ENCODE peak calls at places on chromosomes 3 and 15, in five cellular contexts. V is HFFc6, X is MCF 10A, Z is left lung, B is PC-3. Q is an unnamed sample.
A peak's percentile ranks its signal among the peaks of the same experiment; 100 is the strongest.

GRCh38 chr3:73029321-73029796 is 32.1 kb upstream of the EBLN2 start:
- DNase-seq in V (peak; percentile 78), X (peak; percentile 91), Z (no peak), B (peak; percentile 40), Q (no peak)

GRCh38 chr3:190615607-190616006 is 101.7 kb downstream of the IL1RAP start:
- DNase-seq in V (no peak), X (no peak), Z (no peak), B (no peak), Q (no peak)

GRCh38 chr3:72907131-72907697 is 19.4 kb downstream of the GXYLT2 start:
- DNase-seq in V (peak; percentile 35), X (peak; percentile 34), Z (no peak), B (no peak), Q (no peak)

GRCh38 chr3:48695113-48695753 is 9.5 kb upstream of the NCKIPSD start:
- DNase-seq in V (no peak), X (peak; percentile 77), Z (no peak), B (no peak), Q (peak; percentile 28)

GRCh38 chr15:47991376-47991775 is 129.4 kb upstream of the SLC24A5 start:
- DNase-seq in V (no peak), X (no peak), Z (no peak), B (no peak), Q (no peak)

GRCh38 chr3:138397983-138398382 is 36.4 kb upstream of the ESYT3 start:
- DNase-seq in V (no peak), X (peak; percentile 32), Z (no peak), B (peak; percentile 4), Q (no peak)

GRCh38 chr3:29279830-29280229 is 1.0 kb upstream of the RBMS3 start:
- DNase-seq in V (no peak), X (no peak), Z (no peak), B (no peak), Q (no peak)

GRCh38 chr3:107981471-107982111 is 109.2 kb downstream of the CD47 start:
- DNase-seq in V (no peak), X (no peak), Z (peak; percentile 53), B (peak; percentile 45), Q (no peak)

GRCh38 chr15:67089218-67090193 is 24.1 kb downstream of the SMAD3 start:
- DNase-seq in V (peak; percentile 33), X (peak; percentile 75), Z (no peak), B (peak; percentile 71), Q (no peak)

GRCh38 chr3:87478716-87479115 is 202.3 kb upstream of the POU1F1 start:
- DNase-seq in V (no peak), X (peak; percentile 30), Z (no peak), B (no peak), Q (no peak)

GRCh38 chr3:4776980-4777581 is 202.2 kb upstream of the BHLHE40 start:
- DNase-seq in V (no peak), X (peak; percentile 79), Z (no peak), B (peak; percentile 24), Q (no peak)

GRCh38 chr3:33678073-33678472 is 40.0 kb downstream of the CLASP2 start:
- DNase-seq in V (no peak), X (no peak), Z (no peak), B (no peak), Q (no peak)

GRCh38 chr15:100113351-100114075 is 228.3 kb downstream of the ADAMTS17 start:
- DNase-seq in V (no peak), X (no peak), Z (no peak), B (no peak), Q (no peak)

GRCh38 chr15:37136666-37137065 is 36.3 kb upstream of the MEIS2 start:
- DNase-seq in V (no peak), X (no peak), Z (no peak), B (peak; percentile 29), Q (no peak)

GRCh38 chr3:70805044-70805732 is 492.8 kb upstream of the MDFIC2 start:
- DNase-seq in V (peak; percentile 12), X (peak; percentile 13), Z (no peak), B (peak; percentile 74), Q (no peak)

GRCh38 chr3:64295594-64295993 is 70.3 kb upstream of the PRICKLE2 start:
- DNase-seq in V (peak; percentile 82), X (peak; percentile 90), Z (no peak), B (peak; percentile 67), Q (no peak)

GRCh38 chr3:159250961-159251360 is 449.1 kb downstream of the MFSD1 start:
- DNase-seq in V (no peak), X (no peak), Z (no peak), B (no peak), Q (no peak)

GRCh38 chr3:53618946-53619345 is 124.5 kb downstream of the CACNA1D start:
- DNase-seq in V (no peak), X (no peak), Z (no peak), B (no peak), Q (no peak)

GRCh38 chr3:16547555-16547954 is 34.1 kb upstream of the RFTN1 start:
- DNase-seq in V (no peak), X (no peak), Z (no peak), B (no peak), Q (no peak)

GRCh38 chr15:95520922-95521321 is 809.6 kb upstream of the NR2F2 start:
- DNase-seq in V (no peak), X (no peak), Z (no peak), B (no peak), Q (no peak)

GRCh38 chr3:98731720-98732238 is 31.4 kb upstream of the ST3GAL6 start:
- DNase-seq in V (no peak), X (no peak), Z (no peak), B (no peak), Q (no peak)

GRCh38 chr3:55735976-55736375 is 248.9 kb upstream of the WNT5A start:
- DNase-seq in V (no peak), X (peak; percentile 7), Z (no peak), B (no peak), Q (no peak)

GRCh38 chr15:40038267-40038653 is 721 bp downstream of the SRP14 start:
- DNase-seq in V (no peak), X (no peak), Z (no peak), B (peak; percentile 19), Q (no peak)

GRCh38 chr3:174243194-174243593 is 615.9 kb upstream of the NAALADL2 start:
- DNase-seq in V (no peak), X (no peak), Z (no peak), B (no peak), Q (peak; percentile 4)

GRCh38 chr3:150278843-150279341 is 129.2 kb upstream of the TSC22D2 start:
- DNase-seq in V (no peak), X (no peak), Z (no peak), B (no peak), Q (no peak)

GRCh38 chr15:49282366-49282765 is 112.3 kb downstream of the GALK2 start:
- DNase-seq in V (peak; percentile 75), X (no peak), Z (no peak), B (no peak), Q (no peak)

GRCh38 chr3:115652738-115653137 is 29.4 kb downstream of the GAP43 start:
- DNase-seq in V (no peak), X (no peak), Z (no peak), B (no peak), Q (no peak)

GRCh38 chr3:123272547-123272946 is 70.8 kb downstream of the SEC22A start:
- DNase-seq in V (peak; percentile 61), X (no peak), Z (no peak), B (peak; percentile 22), Q (no peak)

GRCh38 chr3:187473778-187474406 is 105.7 kb downstream of the RTP4 start:
- DNase-seq in V (no peak), X (peak; percentile 17), Z (no peak), B (peak; percentile 7), Q (no peak)

GRCh38 chr3:129558772-129559564 is 16.0 kb downstream of the H1-8 start:
- DNase-seq in V (peak; percentile 77), X (no peak), Z (no peak), B (no peak), Q (no peak)

GRCh38 chr15:87623832-87624231 is 632.7 kb downstream of the NTRK3 start:
- DNase-seq in V (no peak), X (peak; percentile 16), Z (no peak), B (peak; percentile 10), Q (no peak)
- TF ChIP-seq CTCF in V (peak; percentile 48), X (no peak), Z (no peak), B (peak; percentile 38), Q (no peak)

GRCh38 chr3:162799910-162800309 is 1303.3 kb downstream of the OTOL1 start:
- DNase-seq in V (no peak), X (no peak), Z (no peak), B (peak; percentile 10), Q (no peak)
- TF ChIP-seq CTCF in V (no peak), X (no peak), Z (no peak), B (peak; percentile 56), Q (no peak)

GRCh38 chr3:14542656-14543055 is 2.5 kb upstream of the GRIP2 start:
- DNase-seq in V (no peak), X (no peak), Z (no peak), B (no peak), Q (no peak)
- TF ChIP-seq CTCF in V (no peak), X (no peak), Z (no peak), B (no peak), Q (no peak)

GRCh38 chr15:79180318-79180717 is 89.7 kb upstream of the RASGRF1 start:
- DNase-seq in V (no peak), X (no peak), Z (no peak), B (no peak), Q (no peak)

GRCh38 chr15:79186616-79187015 is 95.9 kb upstream of the ANKRD34C start:
- DNase-seq in V (no peak), X (no peak), Z (no peak), B (no peak), Q (no peak)

GRCh38 chr15:79184465-79184892 is 93.9 kb upstream of the RASGRF1 start:
- DNase-seq in V (peak; percentile 40), X (peak; percentile 71), Z (peak; percentile 63), B (peak; percentile 72), Q (peak; percentile 81)

GRCh38 chr15:79179597-79179996 is 89.0 kb upstream of the RASGRF1 start:
- DNase-seq in V (no peak), X (no peak), Z (no peak), B (no peak), Q (no peak)

DNA sequence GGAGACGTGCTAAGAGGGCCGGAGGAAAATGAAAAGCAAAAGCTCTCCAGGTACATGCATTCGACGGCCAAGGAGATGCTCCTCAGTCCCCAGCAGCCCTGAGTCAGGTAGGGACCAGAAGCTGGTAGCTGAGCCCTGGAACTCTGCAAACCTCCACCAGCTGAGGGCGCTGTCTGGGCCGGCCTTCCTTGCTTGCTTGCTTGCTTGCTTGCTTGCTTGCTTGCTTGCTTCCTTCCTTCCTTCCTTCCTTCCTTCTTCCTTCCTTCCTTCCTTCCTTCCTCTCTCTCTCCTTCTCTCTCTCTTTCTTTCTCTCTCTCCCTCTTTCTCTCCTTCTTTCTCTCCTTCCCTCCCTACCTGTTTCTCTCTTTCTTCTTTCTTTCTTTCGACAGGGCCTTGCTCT is 94.6 kb upstream of the RASGRF1 start:
- DNase-seq in V (no peak), X (no peak), Z (no peak), B (no peak), Q (peak; percentile 43)
- TF ChIP-seq CTCF in V (no peak), X (no peak), Z (no peak), B (peak; percentile 6), Q (no peak)

Q was measured in nephron progenitor cell.